ENCODE peak calls at places on chromosomes 16 and 17, in seven cellular contexts. U is Jurkat, Clone E6-1; H is thoracic aorta; S is tibial artery; C is BJ; G is fibroblast of lung; Z is cardiac fibroblast. J is an unnamed sample.

GRCh38 chr16:72814226-72814625 is 233.7 kb downstream of the ZFHX3 start:
- DNase-seq in U (no peak), H (no peak), S (no peak), C (no peak), G (no peak), Z (no peak), J (no peak)

GRCh38 chr17:17921192-17922082 is 50.8 kb downstream of the TOM1L2 start:
- DNase-seq in U (no peak), H (no peak), S (no peak), C (peak), G (peak), Z (peak), J (peak)

GRCh38 chr16:49213594-49213993 is 68.0 kb downstream of the CBLN1 start:
- DNase-seq in U (no peak), H (no peak), S (no peak), C (no peak), G (no peak), Z (no peak), J (no peak)

GRCh38 chr17:7404737-7405412 is 978 bp upstream of the TMEM256 start:
- DNase-seq in U (peak), H (no peak), S (peak), C (no peak), G (no peak), Z (peak), J (no peak)

GRCh38 chr16:31513126-31513525 is 4.9 kb upstream of the RUSF1 start:
- DNase-seq in U (peak), H (no peak), S (no peak), C (peak), G (peak), Z (peak), J (peak)

GRCh38 chr17:78883533-78884131 is 19.4 kb downstream of the CEP295NL start:
- DNase-seq in U (no peak), H (peak), S (peak), C (peak), G (peak), Z (peak), J (peak)

GRCh38 chr16:48901712-48902374 is 291.9 kb upstream of the N4BP1 start:
- DNase-seq in U (no peak), H (no peak), S (peak), C (no peak), G (no peak), Z (no peak), J (no peak)

GRCh38 chr16:56221995-56222394 is 30.7 kb downstream of the GNAO1 start:
- DNase-seq in U (no peak), H (no peak), S (no peak), C (no peak), G (no peak), Z (no peak), J (no peak)

GRCh38 chr16:69925311-69925710 is 25.8 kb upstream of the CLEC18A start:
- DNase-seq in U (no peak), H (no peak), S (no peak), C (no peak), G (no peak), Z (no peak), J (no peak)

GRCh38 chr17:10021239-10021638 is 116.2 kb upstream of the RCVRN start:
- DNase-seq in U (no peak), H (no peak), S (no peak), C (no peak), G (no peak), Z (no peak), J (no peak)

GRCh38 chr16:78211951-78212350 is 112.5 kb downstream of the WWOX start:
- DNase-seq in U (no peak), H (no peak), S (no peak), C (no peak), G (no peak), Z (no peak), J (no peak)

GRCh38 chr16:54072237-54072636 is 214.3 kb downstream of the IRX3 start:
- DNase-seq in U (no peak), H (no peak), S (no peak), C (no peak), G (peak), Z (no peak), J (no peak)

GRCh38 chr16:54073356-54073755 is 213.2 kb downstream of the IRX3 start:
- DNase-seq in U (no peak), H (no peak), S (no peak), C (no peak), G (no peak), Z (no peak), J (no peak)

GRCh38 chr16:54071516-54071915 is 215.1 kb downstream of the IRX3 start:
- DNase-seq in U (no peak), H (no peak), S (no peak), C (no peak), G (no peak), Z (no peak), J (no peak)

GRCh38 chr16:54069601-54070239 is 216.9 kb downstream of the IRX3 start:
- DNase-seq in U (no peak), H (no peak), S (no peak), C (no peak), G (no peak), Z (no peak), J (no peak)

GRCh38 chr16:54070944-54071343 is 215.6 kb downstream of the IRX3 start:
- DNase-seq in U (no peak), H (no peak), S (no peak), C (no peak), G (no peak), Z (no peak), J (no peak)
- H3K4me3 ChIP-seq in U (no peak), H (no peak), S (no peak), C (no peak), G (no peak), Z (no peak), J (no peak)

GRCh38 chr16:85986931-85987749 is 88.2 kb downstream of the IRF8 start:
- DNase-seq in U (no peak), H (no peak), S (no peak), C (no peak), G (no peak), Z (no peak), J (no peak)
- H3K4me3 ChIP-seq in U (no peak), H (no peak), S (no peak), C (no peak), G (peak), Z (no peak), J (no peak)

GRCh38 chr17:80458016-80458415 is 18.4 kb downstream of the NPTX1 start:
- DNase-seq in U (no peak), H (no peak), S (no peak), C (no peak), G (no peak), Z (no peak), J (no peak)
- H3K4me3 ChIP-seq in U (no peak), H (no peak), S (no peak), C (no peak), G (no peak), Z (no peak), J (no peak)

DNA sequence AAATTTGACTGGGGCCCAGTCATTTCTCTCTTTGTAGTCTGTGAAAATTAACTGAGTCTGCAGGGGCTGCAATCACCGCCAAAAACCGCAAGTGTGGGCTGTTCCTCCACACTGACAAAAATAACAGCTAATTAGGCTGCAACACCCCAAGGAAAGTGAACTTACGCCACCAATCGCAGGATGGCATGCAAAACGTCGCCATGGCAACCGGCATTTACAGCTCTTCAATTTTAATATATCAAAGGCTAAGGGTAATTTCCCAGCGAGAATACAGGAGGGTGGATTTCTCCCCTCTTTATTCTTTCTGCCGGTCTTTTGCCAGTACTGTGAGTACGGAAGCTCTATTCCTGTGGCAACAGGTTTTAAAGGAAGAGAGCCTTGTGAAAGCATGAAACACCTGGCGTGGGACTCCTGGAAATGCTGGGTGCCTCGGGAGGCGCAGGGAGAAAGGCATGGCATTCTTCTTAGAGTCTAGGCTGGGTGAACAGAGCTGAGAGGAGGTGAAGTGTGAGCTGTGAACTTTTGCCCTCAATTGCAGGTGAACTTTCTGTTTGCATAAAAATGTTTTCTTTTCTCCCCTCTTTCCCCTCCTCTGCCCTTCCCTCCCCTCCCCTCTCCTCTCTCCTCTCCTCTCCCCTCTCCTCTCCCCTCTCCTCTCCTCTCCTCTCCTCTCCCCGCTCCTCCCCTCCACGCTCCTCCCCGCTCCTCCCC is 399.7 kb downstream of the XYLT1 start:
- DNase-seq in U (peak), H (no peak), S (no peak), C (no peak), G (peak), Z (no peak), J (no peak)
- H3K4me3 ChIP-seq in U (peak), H (no peak), S (no peak), C (no peak), G (no peak), Z (no peak), J (no peak)

DNA sequence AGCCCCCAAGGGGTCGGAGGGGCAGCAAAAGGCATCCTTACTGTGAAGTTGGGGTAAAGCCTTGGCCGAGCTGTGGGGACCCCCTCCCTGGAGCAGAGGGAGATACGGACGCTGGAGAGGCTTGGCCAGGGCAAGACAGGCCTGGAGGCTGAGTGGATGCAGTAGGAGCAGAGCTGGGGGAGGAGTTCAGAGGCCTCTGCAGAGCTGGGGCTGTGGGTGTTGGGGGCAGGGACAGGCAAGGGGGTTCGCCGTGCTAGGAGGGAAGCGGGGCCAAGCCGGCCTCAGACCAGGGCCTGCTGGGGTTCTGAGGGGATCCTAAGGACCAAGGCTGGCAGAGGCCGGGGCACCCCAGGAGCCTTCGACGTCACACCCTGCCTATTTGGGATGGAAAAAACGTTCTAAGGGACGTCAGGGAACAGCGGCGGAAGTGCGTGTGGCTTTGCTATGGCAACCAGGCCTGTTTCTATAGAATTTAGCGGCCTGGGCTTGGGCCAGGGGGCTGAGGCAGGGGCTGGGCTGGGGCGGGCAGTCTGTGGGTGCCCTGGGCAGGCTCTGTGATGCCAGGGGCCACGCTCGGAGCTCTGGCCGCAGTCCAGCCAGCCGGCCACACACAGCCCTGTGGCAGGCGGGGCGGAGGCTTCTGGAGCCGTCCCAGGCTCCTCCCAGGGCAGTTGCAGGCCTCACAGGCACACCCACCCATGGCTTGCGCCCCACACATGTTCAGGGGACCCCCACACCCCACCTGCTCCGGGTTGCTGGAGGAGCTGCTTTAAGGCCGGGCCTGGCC is 3.7 kb downstream of the TRAF7 start:
- DNase-seq in U (no peak), H (no peak), S (peak), C (no peak), G (peak), Z (peak), J (no peak)
- H3K4me3 ChIP-seq in U (no peak), H (peak), S (peak), C (no peak), G (peak), Z (no peak), J (no peak)

GRCh38 chr17:75512946-75513666 is 2.2 kb downstream of the CASKIN2 start:
- DNase-seq in U (no peak), H (no peak), S (no peak), C (no peak), G (peak), Z (no peak), J (peak)
- H3K4me3 ChIP-seq in U (no peak), H (peak), S (peak), C (no peak), G (no peak), Z (no peak), J (no peak)